ENCODE peak calls at places on chromosomes 6 and 20, in five cellular contexts. E, W, Q, B and F are unnamed samples.

GRCh38 chr6:166386111-166386510 is 3.4 kb upstream of the MPC1 start:
- DNase-seq in E (no peak), W (no peak), Q (no peak), B (no peak), F (no peak)

GRCh38 chr6:101083533-101084172 is 202.5 kb upstream of the ASCC3 start:
- DNase-seq in E (peak), W (no peak), Q (no peak), B (no peak), F (peak)

GRCh38 chr20:2301164-2301622 is 5.4 kb downstream of the TGM3 start:
- DNase-seq in E (no peak), W (peak), Q (peak), B (no peak), F (peak)

GRCh38 chr20:9059931-9060330 is 9.0 kb upstream of the PLCB4 start:
- DNase-seq in E (peak), W (no peak), Q (no peak), B (no peak), F (no peak)

GRCh38 chr6:33768644-33769120 is 20.2 kb downstream of the LEMD2 start:
- DNase-seq in E (peak), W (peak), Q (no peak), B (peak), F (peak)

GRCh38 chr6:157667211-157668033 is 155.6 kb upstream of the SNX9 start:
- DNase-seq in E (peak), W (peak), Q (peak), B (peak), F (peak)

GRCh38 chr20:56289652-56290051 is 41.1 kb downstream of the MC3R start:
- DNase-seq in E (no peak), W (no peak), Q (no peak), B (no peak), F (no peak)

GRCh38 chr20:46552460-46553420 is 2.3 kb upstream of the OCSTAMP start:
- DNase-seq in E (no peak), W (peak), Q (peak), B (no peak), F (no peak)

GRCh38 chr6:163170294-163170883 is 244.1 kb upstream of the QKI start:
- DNase-seq in E (no peak), W (peak), Q (no peak), B (peak), F (no peak)

GRCh38 chr20:54167909-54168872 is 5.6 kb downstream of the CYP24A1 start:
- DNase-seq in E (peak), W (peak), Q (no peak), B (no peak), F (peak)

GRCh38 chr20:46408281-46408731 is 1.9 kb upstream of the ELMO2 start:
- DNase-seq in E (no peak), W (no peak), Q (no peak), B (no peak), F (peak)

GRCh38 chr20:6835609-6836008 is 68.1 kb downstream of the BMP2 start:
- DNase-seq in E (no peak), W (no peak), Q (no peak), B (no peak), F (no peak)

GRCh38 chr6:135871296-135871695 is 19.8 kb downstream of the PDE7B start:
- DNase-seq in E (peak), W (no peak), Q (no peak), B (no peak), F (no peak)
- H2AFZ ChIP-seq in E (no peak), W (no peak), Q (no peak), B (peak), F (no peak)

GRCh38 chr6:119096683-119097310 is 18.3 kb upstream of the FAM184A start:
- DNase-seq in E (peak), W (no peak), Q (no peak), B (no peak), F (no peak)
- TF ChIP-seq MXI1 in E (no peak), W (no peak), Q (no peak), B (no peak), F (no peak)

GRCh38 chr20:36071848-36072247 is 82.7 kb upstream of the EPB41L1 start:
- DNase-seq in E (no peak), W (no peak), Q (no peak), B (no peak), F (no peak)
- H2AFZ ChIP-seq in E (no peak), W (peak), Q (no peak), B (no peak), F (no peak)

GRCh38 chr20:33262658-33263065 is 20.4 kb upstream of the BPIFB1 start:
- DNase-seq in E (peak), W (peak), Q (no peak), B (peak), F (peak)
- TF ChIP-seq MXI1 in E (no peak), W (no peak), Q (no peak), B (no peak), F (no peak)

DNA sequence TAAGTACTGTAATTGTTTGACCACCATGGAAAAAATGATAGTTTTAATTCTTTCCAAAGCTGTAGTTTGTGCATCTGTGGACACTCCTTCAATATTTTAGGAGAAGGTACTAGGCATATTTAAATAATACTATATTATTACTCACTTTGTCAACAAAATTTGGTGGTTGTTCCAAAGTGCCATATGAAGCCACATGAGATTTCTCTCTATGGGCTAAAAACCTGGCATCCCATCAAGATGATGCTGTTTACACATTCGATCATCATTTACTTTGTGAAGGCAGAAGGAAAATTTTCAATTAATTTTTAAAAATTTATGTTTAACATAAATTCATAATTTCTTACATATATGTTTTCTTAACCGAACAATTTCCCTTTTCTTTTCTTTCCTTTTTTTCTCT is 502.6 kb upstream of the JAG1 start:
- DNase-seq in E (no peak), W (no peak), Q (no peak), B (no peak), F (no peak)
- H2AFZ ChIP-seq in E (no peak), W (no peak), Q (no peak), B (no peak), F (no peak)

GRCh38 chr20:64040231-64041039 is 4.5 kb downstream of the C20orf204 start:
- DNase-seq in E (no peak), W (no peak), Q (no peak), B (no peak), F (no peak)
- TF ChIP-seq MXI1 in E (no peak), W (no peak), Q (no peak), B (no peak), F (peak)